ENCODE peak calls at places on chromosomes 11 and 22, in nine cellular contexts. One of them, this sample, is unnamed.

GRCh38 chr11:69641681-69642548 is 959 bp downstream of the CCND1 start:
- DNase-seq in astrocyte: no peak
- DNase-seq in fibroblast of lung: peak
- DNase-seq in OCI-LY7: no peak
- DNase-seq in neural progenitor cell: peak
- DNase-seq in PC-3: peak
- DNase-seq in H9: peak
- DNase-seq in neuronal stem cell: no peak
- DNase-seq in HCT116: no peak
- DNase-seq in this sample: no peak

GRCh38 chr11:76062733-76063132 is 143.6 kb downstream of the WNT11 start:
- DNase-seq in HCT116: no peak
- DNase-seq in OCI-LY7: no peak
- DNase-seq in fibroblast of lung: no peak
- DNase-seq in PC-3: no peak
- DNase-seq in astrocyte: no peak
- DNase-seq in neuronal stem cell: no peak
- DNase-seq in H9: no peak
- DNase-seq in neural progenitor cell: no peak
- DNase-seq in this sample: no peak

GRCh38 chr22:29994941-29995340 is 85.3 kb upstream of the HORMAD2 start:
- DNase-seq in HCT116: no peak
- DNase-seq in fibroblast of lung: peak
- DNase-seq in PC-3: peak
- DNase-seq in astrocyte: peak
- DNase-seq in neural progenitor cell: no peak
- DNase-seq in H9: no peak
- DNase-seq in neuronal stem cell: no peak
- DNase-seq in OCI-LY7: no peak
- DNase-seq in this sample: peak

GRCh38 chr11:89477175-89477574 is 14.0 kb downstream of the NOX4 start:
- DNase-seq in PC-3: peak
- DNase-seq in HCT116: peak
- DNase-seq in OCI-LY7: no peak
- DNase-seq in neural progenitor cell: peak
- DNase-seq in neuronal stem cell: no peak
- DNase-seq in astrocyte: no peak
- DNase-seq in fibroblast of lung: no peak
- DNase-seq in H9: peak
- DNase-seq in this sample: peak

GRCh38 chr11:104343578-104343977 is 179.6 kb upstream of the PDGFD start:
- DNase-seq in HCT116: peak
- DNase-seq in PC-3: peak
- DNase-seq in astrocyte: no peak
- DNase-seq in fibroblast of lung: peak
- DNase-seq in neuronal stem cell: no peak
- DNase-seq in OCI-LY7: peak
- DNase-seq in H9: no peak
- DNase-seq in neural progenitor cell: peak
- DNase-seq in this sample: no peak

GRCh38 chr11:9573054-9573774 is at the start of gene WEE1:
- DNase-seq in H9: peak
- DNase-seq in OCI-LY7: peak
- DNase-seq in astrocyte: peak
- DNase-seq in neural progenitor cell: peak
- DNase-seq in PC-3: peak
- DNase-seq in neuronal stem cell: peak
- DNase-seq in HCT116: peak
- DNase-seq in fibroblast of lung: peak
- DNase-seq in this sample: peak

GRCh38 chr22:29997516-29997915 is 82.7 kb upstream of the HORMAD2 start:
- DNase-seq in astrocyte: no peak
- DNase-seq in fibroblast of lung: no peak
- DNase-seq in PC-3: no peak
- DNase-seq in neuronal stem cell: no peak
- DNase-seq in HCT116: no peak
- DNase-seq in neural progenitor cell: no peak
- DNase-seq in OCI-LY7: no peak
- DNase-seq in H9: no peak
- DNase-seq in this sample: no peak

GRCh38 chr22:26450453-26451185 is 21.6 kb downstream of the ASPHD2 start:
- DNase-seq in PC-3: no peak
- DNase-seq in neural progenitor cell: no peak
- DNase-seq in neuronal stem cell: no peak
- DNase-seq in HCT116: no peak
- DNase-seq in astrocyte: no peak
- DNase-seq in fibroblast of lung: no peak
- DNase-seq in OCI-LY7: no peak
- DNase-seq in H9: no peak
- DNase-seq in this sample: no peak

GRCh38 chr22:28105396-28105795 is 186.3 kb upstream of the PITPNB start:
- DNase-seq in OCI-LY7: no peak
- DNase-seq in astrocyte: no peak
- DNase-seq in H9: no peak
- DNase-seq in HCT116: no peak
- DNase-seq in neural progenitor cell: no peak
- DNase-seq in neuronal stem cell: no peak
- DNase-seq in fibroblast of lung: no peak
- DNase-seq in PC-3: no peak
- DNase-seq in this sample: peak

GRCh38 chr11:19659529-19659928 is 53.1 kb upstream of the NAV2 start:
- DNase-seq in HCT116: no peak
- DNase-seq in astrocyte: no peak
- DNase-seq in PC-3: no peak
- DNase-seq in OCI-LY7: no peak
- DNase-seq in neural progenitor cell: no peak
- DNase-seq in H9: no peak
- DNase-seq in neuronal stem cell: no peak
- DNase-seq in fibroblast of lung: no peak
- DNase-seq in this sample: no peak

GRCh38 chr11:70024773-70025045 is 53.4 kb upstream of the ANO1 start:
- DNase-seq in astrocyte: no peak
- DNase-seq in H9: peak
- DNase-seq in HCT116: no peak
- DNase-seq in PC-3: no peak
- DNase-seq in neuronal stem cell: no peak
- DNase-seq in neural progenitor cell: no peak
- DNase-seq in fibroblast of lung: no peak
- DNase-seq in OCI-LY7: no peak
- DNase-seq in this sample: no peak

GRCh38 chr11:279040-279965 is 1.1 kb downstream of the NLRP6 start:
- DNase-seq in OCI-LY7: no peak
- DNase-seq in astrocyte: no peak
- DNase-seq in fibroblast of lung: no peak
- DNase-seq in H9: no peak
- DNase-seq in neural progenitor cell: no peak
- DNase-seq in HCT116: no peak
- DNase-seq in neuronal stem cell: no peak
- DNase-seq in PC-3: no peak
- DNase-seq in this sample: no peak

GRCh38 chr11:2530131-2530854 is 85.5 kb downstream of the KCNQ1 start:
- DNase-seq in H9: no peak
- DNase-seq in OCI-LY7: no peak
- DNase-seq in HCT116: no peak
- DNase-seq in neural progenitor cell: no peak
- DNase-seq in neuronal stem cell: no peak
- DNase-seq in PC-3: no peak
- DNase-seq in fibroblast of lung: no peak
- DNase-seq in astrocyte: no peak
- DNase-seq in this sample: no peak

GRCh38 chr11:61888043-61888442 is 3.3 kb downstream of the FADS3 start:
- DNase-seq in fibroblast of lung: peak
- DNase-seq in neuronal stem cell: no peak
- DNase-seq in neural progenitor cell: no peak
- DNase-seq in OCI-LY7: no peak
- DNase-seq in HCT116: no peak
- DNase-seq in astrocyte: peak
- DNase-seq in PC-3: peak
- DNase-seq in H9: no peak
- DNase-seq in this sample: peak

GRCh38 chr11:79179087-79179486 is 261.7 kb downstream of the TENM4 start:
- DNase-seq in fibroblast of lung: peak
- DNase-seq in neural progenitor cell: no peak
- DNase-seq in astrocyte: no peak
- DNase-seq in H9: no peak
- DNase-seq in OCI-LY7: no peak
- DNase-seq in PC-3: no peak
- DNase-seq in neuronal stem cell: no peak
- DNase-seq in HCT116: no peak
- DNase-seq in this sample: no peak

GRCh38 chr11:104120493-104121200 is 43.3 kb downstream of the PDGFD start:
- DNase-seq in PC-3: no peak
- DNase-seq in neuronal stem cell: no peak
- DNase-seq in astrocyte: no peak
- DNase-seq in OCI-LY7: peak
- DNase-seq in neural progenitor cell: peak
- DNase-seq in fibroblast of lung: no peak
- DNase-seq in H9: no peak
- DNase-seq in HCT116: no peak
- DNase-seq in this sample: no peak

GRCh38 chr11:6022954-6023353 is 7.6 kb downstream of the OR56A1 start:
- DNase-seq in OCI-LY7: peak
- DNase-seq in fibroblast of lung: peak
- DNase-seq in H9: no peak
- DNase-seq in HCT116: peak
- DNase-seq in neural progenitor cell: peak
- DNase-seq in PC-3: peak
- DNase-seq in neuronal stem cell: peak
- DNase-seq in astrocyte: peak
- DNase-seq in this sample: peak

GRCh38 chr11:70127653-70128434 is 49.7 kb downstream of the ANO1 start:
- DNase-seq in PC-3: no peak
- DNase-seq in neural progenitor cell: no peak
- DNase-seq in H9: no peak
- DNase-seq in fibroblast of lung: no peak
- DNase-seq in OCI-LY7: no peak
- DNase-seq in neuronal stem cell: no peak
- DNase-seq in astrocyte: peak
- DNase-seq in HCT116: no peak
- DNase-seq in this sample: no peak

GRCh38 chr22:37326726-37327125 is 44.4 kb downstream of the CYTH4 start:
- DNase-seq in PC-3: peak
- DNase-seq in H9: no peak
- DNase-seq in astrocyte: no peak
- DNase-seq in HCT116: no peak
- DNase-seq in neuronal stem cell: no peak
- DNase-seq in OCI-LY7: no peak
- DNase-seq in fibroblast of lung: no peak
- DNase-seq in neural progenitor cell: no peak
- DNase-seq in this sample: peak

GRCh38 chr22:37325024-37325395 is 42.7 kb downstream of the CYTH4 start:
- DNase-seq in H9: no peak
- DNase-seq in OCI-LY7: no peak
- DNase-seq in fibroblast of lung: no peak
- DNase-seq in neuronal stem cell: no peak
- DNase-seq in astrocyte: no peak
- DNase-seq in PC-3: no peak
- DNase-seq in neural progenitor cell: no peak
- DNase-seq in HCT116: no peak
- DNase-seq in this sample: no peak

GRCh38 chr22:37329239-37330140 is 47.2 kb downstream of the CYTH4 start:
- DNase-seq in OCI-LY7: no peak
- DNase-seq in PC-3: peak
- DNase-seq in fibroblast of lung: peak
- DNase-seq in astrocyte: peak
- DNase-seq in H9: no peak
- DNase-seq in neural progenitor cell: peak
- DNase-seq in HCT116: no peak
- DNase-seq in neuronal stem cell: no peak
- DNase-seq in this sample: no peak

GRCh38 chr22:37330200-37331033 is 48.1 kb downstream of the CYTH4 start:
- DNase-seq in neuronal stem cell: peak
- DNase-seq in OCI-LY7: peak
- DNase-seq in fibroblast of lung: peak
- DNase-seq in astrocyte: peak
- DNase-seq in HCT116: peak
- DNase-seq in neural progenitor cell: peak
- DNase-seq in PC-3: peak
- DNase-seq in H9: peak
- DNase-seq in this sample: no peak

GRCh38 chr22:37328017-37328416 is 45.7 kb downstream of the CYTH4 start:
- DNase-seq in neuronal stem cell: no peak
- DNase-seq in PC-3: peak
- DNase-seq in HCT116: peak
- DNase-seq in astrocyte: peak
- DNase-seq in OCI-LY7: no peak
- DNase-seq in H9: no peak
- DNase-seq in fibroblast of lung: peak
- DNase-seq in neural progenitor cell: no peak
- DNase-seq in this sample: peak
- H2AFZ ChIP-seq in neuronal stem cell: no peak
- H2AFZ ChIP-seq in PC-3: no peak
- H2AFZ ChIP-seq in HCT116: no peak
- H2AFZ ChIP-seq in astrocyte: no peak
- H2AFZ ChIP-seq in OCI-LY7: no peak
- H2AFZ ChIP-seq in H9: no peak
- H2AFZ ChIP-seq in fibroblast of lung: no peak
- H2AFZ ChIP-seq in neural progenitor cell: no peak
- H2AFZ ChIP-seq in this sample: no peak

GRCh38 chr11:23988381-23989006 is 508.4 kb upstream of the LUZP2 start:
- DNase-seq in astrocyte: peak
- DNase-seq in neural progenitor cell: no peak
- DNase-seq in neuronal stem cell: no peak
- DNase-seq in PC-3: peak
- DNase-seq in OCI-LY7: no peak
- DNase-seq in H9: no peak
- DNase-seq in HCT116: no peak
- DNase-seq in fibroblast of lung: peak
- DNase-seq in this sample: no peak
- H2AFZ ChIP-seq in astrocyte: no peak
- H2AFZ ChIP-seq in neural progenitor cell: peak
- H2AFZ ChIP-seq in neuronal stem cell: no peak
- H2AFZ ChIP-seq in PC-3: no peak
- H2AFZ ChIP-seq in OCI-LY7: no peak
- H2AFZ ChIP-seq in H9: no peak
- H2AFZ ChIP-seq in HCT116: no peak
- H2AFZ ChIP-seq in fibroblast of lung: no peak
- H2AFZ ChIP-seq in this sample: no peak

DNA sequence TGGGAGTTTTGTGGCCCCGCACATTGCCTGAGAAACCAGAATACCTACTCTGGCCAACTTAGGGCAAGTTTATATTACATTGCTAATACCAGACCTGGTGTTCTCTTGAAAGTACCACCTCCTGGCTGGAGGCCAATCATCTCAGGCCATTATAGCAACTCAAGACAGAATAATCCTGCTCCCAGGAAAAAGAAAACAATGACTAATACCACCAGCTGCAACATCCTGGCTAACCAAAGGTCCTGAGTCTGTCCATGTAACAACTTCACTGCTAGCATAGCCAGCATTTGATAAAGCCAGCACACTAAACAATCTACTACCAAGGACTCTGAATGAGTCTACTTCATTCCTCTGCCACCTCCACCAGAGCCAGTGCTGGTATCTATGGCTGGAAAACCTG is 1298.7 kb upstream of the CNTN5 start:
- DNase-seq in OCI-LY7: no peak
- DNase-seq in PC-3: peak
- DNase-seq in neuronal stem cell: no peak
- DNase-seq in H9: no peak
- DNase-seq in HCT116: no peak
- DNase-seq in fibroblast of lung: peak
- DNase-seq in astrocyte: peak
- DNase-seq in neural progenitor cell: no peak
- DNase-seq in this sample: no peak
- H2AFZ ChIP-seq in OCI-LY7: no peak
- H2AFZ ChIP-seq in PC-3: no peak
- H2AFZ ChIP-seq in neuronal stem cell: no peak
- H2AFZ ChIP-seq in H9: no peak
- H2AFZ ChIP-seq in HCT116: no peak
- H2AFZ ChIP-seq in fibroblast of lung: no peak
- H2AFZ ChIP-seq in astrocyte: peak
- H2AFZ ChIP-seq in neural progenitor cell: no peak
- H2AFZ ChIP-seq in this sample: no peak

GRCh38 chr22:40525250-40525884 is 111.2 kb downstream of the MRTFA start:
- DNase-seq in OCI-LY7: peak
- DNase-seq in neural progenitor cell: peak
- DNase-seq in H9: peak
- DNase-seq in fibroblast of lung: peak
- DNase-seq in HCT116: no peak
- DNase-seq in neuronal stem cell: no peak
- DNase-seq in PC-3: peak
- DNase-seq in astrocyte: no peak
- DNase-seq in this sample: peak
- H2AFZ ChIP-seq in OCI-LY7: no peak
- H2AFZ ChIP-seq in neural progenitor cell: no peak
- H2AFZ ChIP-seq in H9: no peak
- H2AFZ ChIP-seq in fibroblast of lung: no peak
- H2AFZ ChIP-seq in HCT116: no peak
- H2AFZ ChIP-seq in neuronal stem cell: no peak
- H2AFZ ChIP-seq in PC-3: no peak
- H2AFZ ChIP-seq in astrocyte: no peak
- H2AFZ ChIP-seq in this sample: no peak